ENCODE peak calls at places on chromosomes 12 and 14, in four cellular contexts. P, N, T and F are unnamed samples.

GRCh38 chr14:36493761-36494160 is 26.3 kb downstream of the NKX2-1 start:
- DNase-seq in P (no peak), N (no peak), T (no peak), F (no peak)

GRCh38 chr14:86357866-86358265 is 827.9 kb downstream of the FLRT2 start:
- DNase-seq in P (no peak), N (no peak), T (no peak), F (no peak)

GRCh38 chr14:99747582-99748330 is 45.5 kb upstream of the EML1 start:
- DNase-seq in P (no peak), N (no peak), T (no peak), F (no peak)

GRCh38 chr12:131642101-131642540 is 68.8 kb upstream of the SFSWAP start:
- DNase-seq in P (peak; percentile 93), N (peak; percentile 9), T (peak; percentile 15), F (no peak)

GRCh38 chr14:79584679-79585078 is 626.6 kb downstream of the DIO2 start:
- DNase-seq in P (no peak), N (no peak), T (no peak), F (no peak)

GRCh38 chr12:98736352-98737326 is 91.5 kb downstream of the APAF1 start:
- DNase-seq in P (no peak), N (peak; percentile 66), T (no peak), F (peak; percentile 25)

GRCh38 chr12:19129486-19130223 is at the start of gene PLEKHA5:
- DNase-seq in P (peak; percentile 84), N (peak; percentile 44), T (no peak), F (peak; percentile 75)

GRCh38 chr12:13095266-13095995 is 8.0 kb downstream of the GSG1 start:
- DNase-seq in P (no peak), N (no peak), T (no peak), F (no peak)

GRCh38 chr12:108129017-108129812 is at the start of gene WSCD2:
- DNase-seq in P (peak; percentile 52), N (peak; percentile 9), T (no peak), F (peak; percentile 90)

GRCh38 chr14:55129428-55130193 is 559 bp downstream of the LGALS3 start:
- DNase-seq in P (peak; percentile 18), N (peak; percentile 29), T (no peak), F (peak; percentile 46)

GRCh38 chr12:49893753-49894752 is 9.6 kb downstream of the FAIM2 start:
- DNase-seq in P (no peak), N (no peak), T (no peak), F (no peak)

GRCh38 chr14:91253795-91254323 is 9.4 kb upstream of the GPR68 start:
- DNase-seq in P (no peak), N (no peak), T (no peak), F (no peak)

GRCh38 chr12:71223139-71223538 is 65.3 kb upstream of the TSPAN8 start:
- DNase-seq in P (no peak), N (no peak), T (no peak), F (no peak)

GRCh38 chr14:68795602-68796417 is 2.9 kb upstream of the ZFP36L1 start:
- DNase-seq in P (peak; percentile 76), N (peak; percentile 70), T (no peak), F (peak; percentile 88)

GRCh38 chr14:26596722-26597030 is 1.2 kb downstream of the NOVA1 start:
- DNase-seq in P (no peak), N (no peak), T (no peak), F (peak; percentile 12)

GRCh38 chr12:93922583-93923006 is 225.8 kb upstream of the PLXNC1 start:
- DNase-seq in P (peak; percentile 33), N (no peak), T (no peak), F (no peak)

GRCh38 chr14:74846968-74847549 is 28.9 kb downstream of the PROX2 start:
- DNase-seq in P (no peak), N (no peak), T (no peak), F (no peak)

GRCh38 chr12:118307069-118307954 is 65.4 kb downstream of the TAOK3 start:
- DNase-seq in P (no peak), N (no peak), T (peak; percentile 69), F (no peak)

GRCh38 chr12:107400686-107401447 is 284.7 kb upstream of the PWP1 start:
- DNase-seq in P (no peak), N (no peak), T (no peak), F (no peak)

GRCh38 chr14:63777024-63777423 is 49.2 kb upstream of the SGPP1 start:
- DNase-seq in P (no peak), N (peak; percentile 32), T (no peak), F (no peak)

GRCh38 chr12:71626768-71627167 is 36.9 kb downstream of the ZFC3H1 start:
- DNase-seq in P (no peak), N (peak; percentile 45), T (no peak), F (no peak)

GRCh38 chr12:109182041-109182839 is 65.9 kb downstream of the ACACB start:
- DNase-seq in P (no peak), N (no peak), T (no peak), F (no peak)

GRCh38 chr12:3233813-3234212 is 156.6 kb downstream of the TSPAN9 start:
- DNase-seq in P (no peak), N (no peak), T (no peak), F (no peak)

GRCh38 chr12:10098762-10099161 is at the start of gene CLEC1A:
- DNase-seq in P (no peak), N (no peak), T (no peak), F (peak; percentile 50)

GRCh38 chr12:3150820-3151590 is 73.8 kb downstream of the TSPAN9 start:
- DNase-seq in P (no peak), N (no peak), T (no peak), F (peak; percentile 44)

GRCh38 chr12:72872488-72872887 is 600.3 kb downstream of the TRHDE start:
- DNase-seq in P (no peak), N (no peak), T (no peak), F (peak; percentile 11)

GRCh38 chr14:36068777-36069534 is 107.6 kb downstream of the PTCSC3 start:
- DNase-seq in P (no peak), N (no peak), T (no peak), F (no peak)

GRCh38 chr12:102374190-102374589 is 106.2 kb downstream of the IGF1 start:
- DNase-seq in P (no peak), N (peak; percentile 3), T (no peak), F (no peak)
- TF ChIP-seq ATF2 in P (no peak), N (no peak), T (no peak), F (no peak)

GRCh38 chr14:23137221-23138172 is 18.4 kb upstream of the CEBPE start:
- DNase-seq in P (no peak), N (no peak), T (no peak), F (no peak)

GRCh38 chr14:23141706-23142467 is 22.8 kb upstream of the CEBPE start:
- DNase-seq in P (no peak), N (no peak), T (no peak), F (no peak)

GRCh38 chr14:23140389-23140788 is 21.3 kb upstream of the CEBPE start:
- DNase-seq in P (no peak), N (no peak), T (no peak), F (no peak)

GRCh38 chr14:23138173-23138535 is 19.1 kb upstream of the CEBPE start:
- DNase-seq in P (no peak), N (no peak), T (no peak), F (no peak)

DNA sequence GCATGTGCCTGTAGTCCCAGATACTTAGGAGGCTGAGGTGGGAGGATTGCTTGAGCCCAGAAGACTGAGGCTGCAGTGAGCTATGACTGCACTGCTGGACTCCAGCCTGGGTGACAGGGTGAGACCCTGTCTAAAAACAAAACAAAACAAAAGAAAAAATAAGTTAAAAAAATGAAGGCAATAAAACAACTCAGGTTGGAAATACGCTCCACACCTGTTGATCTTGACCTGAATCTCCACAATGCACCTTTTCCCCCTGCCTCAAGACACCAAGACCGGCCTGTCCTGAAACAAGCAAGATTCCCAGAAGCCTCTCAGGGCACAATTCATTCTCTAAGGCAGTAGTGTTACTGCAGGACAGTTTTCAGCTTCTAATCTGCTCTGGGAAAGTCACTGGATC is 20.8 kb upstream of the CEBPE start:
- DNase-seq in P (no peak), N (no peak), T (no peak), F (no peak)
- TF ChIP-seq CREM in P (no peak), N (no peak), T (no peak), F (no peak)

DNA sequence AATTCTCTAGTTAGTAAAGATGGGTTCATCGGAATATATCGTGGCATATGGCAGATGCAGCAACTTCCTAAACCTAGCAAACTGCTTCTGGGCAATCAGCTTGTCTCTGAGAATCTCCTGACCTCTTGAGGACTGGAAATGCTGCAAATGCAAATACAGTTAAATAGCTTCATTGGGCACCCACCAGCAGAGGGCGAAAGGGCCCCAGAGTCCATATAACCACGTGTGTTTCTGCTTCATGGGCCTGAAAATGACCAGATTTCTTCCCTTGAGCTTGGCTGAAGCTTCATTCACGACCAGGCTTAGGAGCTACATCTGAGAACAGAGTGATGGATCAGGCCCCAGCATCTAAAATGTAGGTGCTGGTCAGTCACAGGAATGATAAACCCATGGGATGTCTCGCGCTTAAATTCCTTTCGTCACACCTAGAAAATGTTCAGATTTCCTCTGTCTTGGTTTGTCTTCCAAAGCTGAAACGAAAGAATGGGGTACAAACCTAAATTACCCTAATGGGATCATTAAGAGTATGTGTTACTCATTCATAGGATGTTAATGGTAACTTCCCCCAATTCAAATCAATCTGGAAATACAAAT is 1482.5 kb upstream of the TMEM132C start:
- DNase-seq in P (peak; percentile 39), N (peak; percentile 2), T (no peak), F (peak; percentile 8)
- TF ChIP-seq USF2 in P (no peak), N (no peak), T (no peak), F (no peak)

DNA sequence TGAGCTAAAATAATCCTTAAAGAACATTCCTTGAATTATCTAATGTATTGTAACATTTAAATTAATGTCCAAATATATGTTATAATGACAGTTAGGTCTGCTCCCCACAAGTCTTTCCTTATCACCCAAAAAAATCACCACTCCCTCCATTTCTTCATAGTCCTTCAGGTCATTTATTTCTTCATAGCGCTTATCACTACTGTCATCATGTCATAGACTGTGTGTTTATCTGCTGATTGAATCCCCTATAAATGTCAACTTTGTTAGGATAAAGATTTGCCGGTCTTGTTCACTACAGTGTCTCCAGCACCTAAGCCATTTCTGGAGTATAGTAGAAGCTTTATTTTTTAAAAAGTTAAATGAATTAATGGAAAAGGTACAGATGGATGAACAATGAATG is 11.9 kb downstream of the LUM start:
- DNase-seq in P (no peak), N (no peak), T (no peak), F (no peak)
- TF ChIP-seq ATF2 in P (no peak), N (no peak), T (no peak), F (no peak)